ENCODE peak calls at places on chromosomes 6 and 20, in eight cellular contexts. F is CD4-positive, alpha-beta T cell; Q is COR-L47; K is midbrain; A is NCI-H345; D is AG04449; H is HuH-7; T is HTR-8/SVneo. S is an unnamed sample.

GRCh38 chr6:27126815-27127537 is 120.5 kb upstream of the PRSS16 start:
- DNase-seq in F (peak; percentile 77), Q (peak; percentile 34), K (peak; percentile 75), A (peak; percentile 85), D (peak; percentile 38), H (no peak), T (peak; percentile 71), S (peak; percentile 93)

GRCh38 chr6:85641522-85641915 is 1.2 kb downstream of the SYNCRIP start:
- DNase-seq in F (no peak), Q (no peak), K (no peak), A (no peak), D (no peak), H (no peak), T (no peak), S (peak; percentile 78)

GRCh38 chr20:34124469-34125249 is 12.6 kb upstream of the EIF2S2 start:
- DNase-seq in F (no peak), Q (no peak), K (no peak), A (no peak), D (no peak), H (no peak), T (no peak), S (no peak)

GRCh38 chr6:145214570-145214969 is 520.8 kb downstream of the EPM2A start:
- DNase-seq in F (no peak), Q (peak; percentile 5), K (no peak), A (peak; percentile 28), D (no peak), H (no peak), T (no peak), S (peak; percentile 35)

GRCh38 chr20:33852971-33853813 is 42.0 kb downstream of the CHMP4B start:
- DNase-seq in F (peak; percentile 41), Q (no peak), K (no peak), A (no peak), D (no peak), H (no peak), T (no peak), S (no peak)

GRCh38 chr6:97282238-97282725 is 734 bp downstream of the MMS22L start:
- DNase-seq in F (no peak), Q (no peak), K (no peak), A (no peak), D (no peak), H (peak; percentile 6), T (peak; percentile 8), S (peak; percentile 43)

GRCh38 chr6:160203953-160204352 is 54.7 kb downstream of the SLC22A2 start:
- DNase-seq in F (no peak), Q (no peak), K (no peak), A (no peak), D (no peak), H (no peak), T (no peak), S (no peak)

GRCh38 chr6:89353118-89353556 is 615 bp upstream of the UBE2J1 start:
- DNase-seq in F (no peak), Q (no peak), K (no peak), A (no peak), D (no peak), H (no peak), T (no peak), S (no peak)

GRCh38 chr20:8722277-8722928 is 346.5 kb upstream of the PLCB4 start:
- DNase-seq in F (no peak), Q (peak; percentile 50), K (peak; percentile 72), A (peak; percentile 80), D (no peak), H (peak; percentile 62), T (peak; percentile 45), S (peak; percentile 79)

S was measured in RKO.